ENCODE peak calls at places on chromosomes 3 and 15, in four cellular contexts. W is CD8-positive, alpha-beta memory T cell; E is NCI-H1092 treated with DMSO at 0.1 percent for 48 hours; G is NCI-H460. T is an unnamed sample.

GRCh38 chr3:194995922-194996321 is 275.0 kb downstream of the XXYLT1 start:
- DNase-seq in W (no peak), E (no peak), G (no peak), T (no peak)

GRCh38 chr3:50573566-50574279 is 4.4 kb downstream of the HEMK1 start:
- DNase-seq in W (peak; percentile 43), E (no peak), G (no peak), T (no peak)

GRCh38 chr3:196872316-196872715 is 4.6 kb downstream of the SENP5 start:
- DNase-seq in W (no peak), E (no peak), G (no peak), T (no peak)

GRCh38 chr3:52359116-52359855 is 43.2 kb downstream of the DNAH1 start:
- DNase-seq in W (no peak), E (no peak), G (no peak), T (no peak)

GRCh38 chr3:144843099-144843498 is 871.5 kb downstream of the DIPK2A start:
- DNase-seq in W (no peak), E (no peak), G (no peak), T (peak; percentile 0)

GRCh38 chr15:70451861-70452653 is 311.3 kb downstream of the UACA start:
- DNase-seq in W (no peak), E (no peak), G (no peak), T (peak; percentile 64)

GRCh38 chr15:68415501-68416157 is 16.3 kb downstream of the ITGA11 start:
- DNase-seq in W (no peak), E (no peak), G (no peak), T (no peak)

GRCh38 chr3:168061332-168061996 is 34.3 kb downstream of the GOLIM4 start:
- DNase-seq in W (no peak), E (no peak), G (no peak), T (peak; percentile 26)

GRCh38 chr3:179558742-179559364 is 3.9 kb upstream of the ACTL6A start:
- DNase-seq in W (peak; percentile 7), E (peak; percentile 52), G (peak; percentile 56), T (peak; percentile 81)

GRCh38 chr3:14492948-14493881 is 46.9 kb downstream of the GRIP2 start:
- DNase-seq in W (no peak), E (no peak), G (no peak), T (no peak)

GRCh38 chr3:23830869-23831484 is 25.2 kb downstream of the UBE2E1 start:
- DNase-seq in W (no peak), E (no peak), G (no peak), T (no peak)

GRCh38 chr15:98612490-98613110 is 35.7 kb upstream of the IGF1R start:
- DNase-seq in W (peak; percentile 21), E (no peak), G (no peak), T (no peak)

GRCh38 chr3:191997579-191998268 is 536.8 kb downstream of the PYDC2 start:
- DNase-seq in W (no peak), E (no peak), G (no peak), T (peak; percentile 22)

GRCh38 chr3:106758459-106758858 is 618.8 kb upstream of the CCDC54 start:
- DNase-seq in W (no peak), E (no peak), G (no peak), T (no peak)

GRCh38 chr15:52008698-52009434 is 10.2 kb upstream of the MAPK6 start:
- DNase-seq in W (no peak), E (peak; percentile 3), G (no peak), T (peak; percentile 77)

GRCh38 chr15:29820802-29821160 is 1.5 kb downstream of the TJP1 start:
- DNase-seq in W (no peak), E (no peak), G (no peak), T (peak; percentile 29)

GRCh38 chr15:68586274-68586961 is 7.6 kb downstream of the CORO2B start:
- DNase-seq in W (no peak), E (no peak), G (no peak), T (peak; percentile 50)

GRCh38 chr3:171364500-171364899 is 95.7 kb downstream of the TNIK start:
- DNase-seq in W (no peak), E (no peak), G (no peak), T (no peak)

GRCh38 chr15:100778831-100779288 is 100.8 kb upstream of the ALDH1A3 start:
- DNase-seq in W (no peak), E (no peak), G (no peak), T (no peak)

GRCh38 chr3:30737746-30738499 is 131.5 kb downstream of the TGFBR2 start:
- DNase-seq in W (no peak), E (no peak), G (no peak), T (no peak)

GRCh38 chr3:149476135-149476684 is 1.7 kb downstream of the TM4SF4 start:
- DNase-seq in W (no peak), E (no peak), G (no peak), T (no peak)

GRCh38 chr3:136783708-136784191 is 31.6 kb upstream of the STAG1 start:
- DNase-seq in W (no peak), E (no peak), G (no peak), T (peak; percentile 3)

GRCh38 chr15:44261007-44261706 is 27.4 kb upstream of the GOLM2 start:
- DNase-seq in W (no peak), E (no peak), G (no peak), T (peak; percentile 93)

GRCh38 chr15:36757189-36757814 is 177.9 kb downstream of the CDIN1 start:
- DNase-seq in W (no peak), E (no peak), G (no peak), T (peak; percentile 59)

GRCh38 chr15:74402873-74403589 is 30.7 kb downstream of the SEMA7A start:
- DNase-seq in W (peak; percentile 46), E (no peak), G (no peak), T (no peak)

GRCh38 chr3:158094235-158094916 is 11.8 kb downstream of the SHOX2 start:
- DNase-seq in W (no peak), E (no peak), G (no peak), T (no peak)